ENCODE peak calls at places on chromosomes 11 and 22, in nine cellular contexts. B is lower lobe of right lung, K is epithelial cell of esophagus, S is NB4, F is Calu3, A is cardiac muscle cell, Q is neural crest cell, X is cardiac fibroblast, L is fibroblast of villous mesenchyme. G is an unnamed sample.

GRCh38 chr11:18347471-18348125 is 25.2 kb downstream of the GTF2H1 start:
- DNase-seq in X (peak), B (no peak), L (no peak), Q (no peak), A (no peak), S (no peak), K (peak), F (no peak), G (no peak)

GRCh38 chr11:78470861-78471442 is 53.3 kb upstream of the GAB2 start:
- DNase-seq in B (no peak), S (no peak), Q (no peak), A (no peak), K (no peak), X (no peak), F (no peak), L (no peak), G (no peak)

GRCh38 chr22:48724899-48725298 is 1102.8 kb downstream of the BRD1 start:
- DNase-seq in L (no peak), Q (no peak), X (no peak), F (no peak), S (no peak), B (no peak), A (no peak), K (no peak), G (no peak)

GRCh38 chr22:48825802-48826520 is 1001.7 kb downstream of the BRD1 start:
- DNase-seq in B (no peak), K (no peak), L (no peak), X (no peak), Q (no peak), F (no peak), S (no peak), A (no peak), G (no peak)

GRCh38 chr11:77723024-77723423 is 85.4 kb upstream of the CLNS1A start:
- DNase-seq in X (no peak), S (no peak), K (no peak), Q (no peak), B (no peak), L (no peak), F (no peak), A (no peak), G (no peak)

GRCh38 chr22:48564995-48565394 is 1262.7 kb downstream of the BRD1 start:
- DNase-seq in Q (no peak), F (no peak), A (no peak), S (no peak), L (no peak), X (no peak), B (peak), K (no peak), G (no peak)

GRCh38 chr22:30413745-30414524 is 11.6 kb upstream of the MTFP1 start:
- DNase-seq in L (no peak), X (no peak), A (no peak), F (no peak), S (no peak), B (no peak), K (no peak), Q (no peak), G (peak)

GRCh38 chr11:111413849-111414248 is 34.8 kb upstream of the POU2AF1 start:
- DNase-seq in K (no peak), X (no peak), L (no peak), F (no peak), S (no peak), B (no peak), A (no peak), Q (no peak), G (no peak)

GRCh38 chr22:24165673-24166072 is 15.6 kb upstream of the SUSD2 start:
- DNase-seq in Q (no peak), A (no peak), X (peak), B (no peak), L (no peak), K (peak), S (no peak), F (no peak), G (no peak)

GRCh38 chr11:9922806-9923205 is 258.9 kb downstream of the SWAP70 start:
- DNase-seq in L (peak), Q (no peak), K (peak), S (no peak), F (no peak), X (no peak), B (no peak), A (peak), G (no peak)

GRCh38 chr11:102794382-102794781 is 3.6 kb downstream of the MMP1 start:
- DNase-seq in B (no peak), L (no peak), X (peak), Q (no peak), A (peak), S (peak), F (peak), K (peak), G (peak)

GRCh38 chr22:42914511-42915076 is 57.5 kb upstream of the ARFGAP3 start:
- DNase-seq in S (no peak), K (no peak), Q (no peak), L (no peak), B (no peak), F (no peak), A (no peak), X (no peak), G (no peak)

GRCh38 chr22:25069758-25070461 is 117.4 kb downstream of the KIAA1671 start:
- DNase-seq in S (no peak), A (peak), F (no peak), L (no peak), X (no peak), B (no peak), Q (no peak), K (no peak), G (no peak)

GRCh38 chr11:57646756-57647303 is 2.9 kb downstream of the YPEL4 start:
- DNase-seq in Q (no peak), X (no peak), F (no peak), L (no peak), B (no peak), S (no peak), A (peak), K (peak), G (no peak)

DNA sequence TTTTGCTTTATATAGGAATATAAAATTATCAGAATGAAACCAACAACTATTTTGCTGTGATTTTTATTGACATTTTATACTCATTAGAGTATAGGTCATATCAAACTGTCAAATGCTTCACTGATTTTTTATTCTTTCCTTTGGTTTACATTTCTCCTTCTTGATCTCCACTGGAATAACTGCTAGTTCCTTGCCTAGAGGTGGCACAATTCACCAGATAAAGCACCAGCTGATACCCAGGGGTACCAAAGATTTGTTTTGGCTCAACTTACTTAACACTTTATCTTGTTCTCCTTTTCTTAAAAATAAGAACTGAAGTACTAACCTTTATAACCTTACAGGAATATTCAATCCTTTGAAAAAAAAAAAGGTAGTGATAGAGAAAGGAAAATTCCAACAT is 725.1 kb upstream of the CHORDC1 start:
- DNase-seq in X (no peak), F (no peak), A (no peak), S (no peak), K (no peak), L (no peak), B (no peak), Q (no peak), G (peak)
- TF ChIP-seq CTCF in X (no peak), F (no peak), A (no peak), S (no peak), K (no peak), L (no peak), B (no peak), Q (no peak), G (no peak)

DNA sequence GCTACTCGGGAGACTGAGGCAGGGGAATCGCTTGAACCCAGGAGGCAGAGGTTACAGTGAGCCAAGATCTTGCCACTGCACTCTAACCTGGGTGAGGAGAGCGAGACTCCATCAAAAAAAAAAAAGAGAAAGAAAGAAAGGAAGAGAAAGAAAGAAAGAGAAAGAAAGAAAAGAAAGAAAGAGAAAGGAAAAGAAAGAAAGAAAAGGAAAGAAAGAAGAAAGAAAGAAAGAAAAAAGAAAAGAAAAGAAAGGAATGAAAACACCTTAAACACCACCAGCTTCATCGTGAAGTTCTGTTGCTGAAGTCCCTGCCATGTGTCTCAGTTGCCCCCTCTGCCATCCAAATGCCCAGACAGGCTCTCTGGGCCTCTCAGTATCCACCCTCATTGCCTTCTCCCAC is 9.9 kb upstream of the CXCR5 start:
- DNase-seq in A (no peak), X (no peak), K (no peak), Q (no peak), B (no peak), S (no peak), F (no peak), L (no peak), G (no peak)
- TF ChIP-seq CTCF in A (no peak), X (no peak), K (no peak), Q (no peak), B (no peak), S (no peak), F (no peak), L (no peak), G (no peak)

DNA sequence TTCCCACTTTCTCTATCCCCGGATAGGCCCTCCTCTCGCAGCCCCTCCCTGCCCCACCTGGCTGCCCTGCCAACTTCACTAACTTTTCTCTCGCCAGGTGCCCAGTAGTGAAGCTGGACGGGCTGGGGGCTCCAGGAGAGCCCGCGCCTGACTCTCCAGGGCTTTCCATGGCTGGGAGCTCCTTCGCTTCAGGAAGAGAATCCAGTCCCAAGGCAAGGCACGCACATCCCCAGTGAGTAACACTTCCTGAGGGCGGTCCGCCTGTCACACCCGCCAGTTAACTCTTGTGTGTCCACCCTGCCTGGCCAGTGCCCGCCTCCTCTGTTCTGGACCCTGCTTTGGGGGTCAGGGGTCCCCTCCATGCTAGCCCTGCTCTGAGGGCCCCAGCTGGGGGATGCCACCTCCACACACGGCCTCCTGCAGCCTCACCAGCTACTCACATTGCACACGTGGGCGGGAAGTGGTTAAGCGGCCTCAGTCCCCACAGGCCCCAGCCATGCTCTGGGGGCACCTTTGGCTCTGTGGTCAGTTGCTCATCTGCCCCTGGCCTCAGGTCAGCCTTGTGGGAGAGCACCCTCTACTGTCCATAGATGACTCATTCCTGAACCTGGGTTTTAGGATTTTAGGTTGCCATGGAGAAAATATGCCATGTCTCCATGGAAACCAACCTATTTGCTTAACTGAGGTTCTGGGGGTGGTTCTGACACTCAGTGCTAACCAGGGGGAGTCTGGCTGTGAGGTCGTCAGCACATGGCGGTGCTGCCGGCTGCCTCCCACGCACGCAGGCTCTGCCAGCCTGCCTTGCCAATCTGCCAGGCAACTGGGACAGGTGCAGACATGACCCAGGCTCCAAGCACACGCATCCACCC is at the start of gene RIN1:
- DNase-seq in S (peak), A (peak), L (peak), F (peak), B (peak), X (peak), Q (no peak), K (peak), G (peak)
- TF ChIP-seq CTCF in S (peak), A (peak), L (peak), F (no peak), B (peak), X (no peak), Q (peak), K (no peak), G (no peak)

DNA sequence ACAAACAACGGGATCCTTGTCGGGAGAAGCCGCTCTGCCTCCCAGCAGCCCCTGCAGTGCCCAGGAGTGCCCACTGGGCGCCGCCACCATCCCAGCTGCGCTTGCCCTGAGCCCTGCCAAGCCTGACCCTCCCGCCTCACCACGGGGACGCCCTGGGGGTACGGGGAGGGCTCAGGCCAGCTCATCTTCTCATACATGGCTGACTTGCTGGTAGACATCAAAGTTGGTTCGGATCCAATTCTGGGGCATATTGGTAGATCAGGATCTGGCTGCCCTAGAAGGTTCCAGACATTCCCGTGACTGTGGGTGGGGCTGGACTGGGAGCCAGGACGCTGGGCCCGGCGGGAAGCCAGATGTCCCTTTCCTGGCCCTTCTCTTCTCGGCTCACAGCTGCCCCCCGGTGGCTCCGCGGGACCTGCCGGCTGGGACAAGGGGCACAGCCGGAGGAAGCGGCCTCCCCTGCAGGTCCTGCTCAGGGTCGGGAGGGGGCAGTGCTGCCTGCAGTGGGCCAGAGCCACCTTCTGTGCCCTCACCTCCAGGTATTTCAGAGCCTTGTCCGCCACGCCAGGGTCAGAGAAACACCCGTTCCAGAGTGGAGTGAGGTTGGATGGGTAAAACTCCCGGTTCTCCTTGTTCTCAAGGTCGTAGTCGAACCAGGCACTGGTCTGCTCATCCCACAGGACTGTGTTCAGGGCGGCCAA is 10.6 kb upstream of the TREH start:
- DNase-seq in S (peak), K (peak), L (peak), Q (peak), X (peak), A (peak), B (peak), F (peak), G (peak)
- TF ChIP-seq CTCF in S (peak), K (peak), L (peak), Q (peak), X (peak), A (peak), B (peak), F (peak), G (peak)

GRCh38 chr11:129331217-129331616 is 44.4 kb upstream of the BARX2 start:
- DNase-seq in Q (no peak), B (no peak), K (peak), S (no peak), X (peak), F (peak), A (peak), L (no peak), G (peak)

GRCh38 chr11:129331871-129332274 is 43.8 kb upstream of the BARX2 start:
- DNase-seq in B (peak), X (peak), F (peak), K (peak), L (peak), S (peak), A (peak), Q (peak), G (peak)

DNA sequence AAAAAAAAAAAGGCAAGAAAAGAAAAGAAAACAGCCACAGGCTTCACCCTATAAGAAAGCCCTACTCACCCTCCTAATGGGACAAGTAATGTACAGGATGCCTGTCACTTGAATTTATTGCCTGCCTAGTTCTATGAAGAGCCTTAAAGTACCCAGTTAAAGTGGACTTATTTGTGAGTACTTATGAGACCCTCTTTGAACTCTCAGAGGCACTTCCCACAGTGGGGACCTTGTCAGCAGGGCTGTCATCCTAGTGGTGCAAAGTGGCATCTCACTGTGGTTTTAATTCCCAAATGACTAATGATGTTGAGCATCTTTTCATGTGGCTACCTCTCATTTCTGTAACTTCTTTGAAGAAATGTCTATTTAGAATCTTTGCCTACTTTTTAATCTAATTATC is 41.8 kb upstream of the BARX2 start:
- DNase-seq in B (no peak), S (peak), A (no peak), K (no peak), L (no peak), Q (no peak), X (no peak), F (no peak), G (no peak)
- TF ChIP-seq CTCF in B (no peak), S (no peak), A (no peak), K (peak), L (peak), Q (peak), X (peak), F (no peak), G (no peak)